ENCODE peak calls at places on chromosome 12, in ten cellular contexts. One of them, this sample, is unnamed. For H3K36me3, the result is how much of the 10 kb centered on the place peaks cover.

GRCh38 chr12:124264089-124264795 is 30.7 kb upstream of the RFLNA start:
- DNase-seq in fibroblast of lung: no peak
- DNase-seq in uterus: no peak
- DNase-seq in pancreas: no peak
- DNase-seq in ovary: no peak
- DNase-seq in sigmoid colon: no peak
- DNase-seq in psoas muscle: no peak
- DNase-seq in left ventricle myocardium inferior: no peak
- DNase-seq in heart right ventricle: no peak
- DNase-seq in neural progenitor cell: no peak
- DNase-seq in this sample: no peak

GRCh38 chr12:52243774-52244614 is 11.0 kb downstream of the KRT7 start:
- DNase-seq in sigmoid colon: peak
- DNase-seq in ovary: peak
- DNase-seq in fibroblast of lung: peak
- DNase-seq in uterus: peak
- DNase-seq in heart right ventricle: peak
- DNase-seq in psoas muscle: peak
- DNase-seq in neural progenitor cell: no peak
- DNase-seq in pancreas: peak
- DNase-seq in left ventricle myocardium inferior: peak
- DNase-seq in this sample: peak

GRCh38 chr12:93347054-93347786 is 30.5 kb upstream of the NUDT4 start:
- DNase-seq in pancreas: no peak
- DNase-seq in uterus: no peak
- DNase-seq in neural progenitor cell: no peak
- DNase-seq in heart right ventricle: no peak
- DNase-seq in fibroblast of lung: no peak
- DNase-seq in ovary: no peak
- DNase-seq in psoas muscle: no peak
- DNase-seq in left ventricle myocardium inferior: no peak
- DNase-seq in sigmoid colon: no peak
- DNase-seq in this sample: no peak

GRCh38 chr12:12870454-12870853 is 20.9 kb upstream of the GPRC5A start:
- DNase-seq in uterus: no peak
- DNase-seq in fibroblast of lung: peak
- DNase-seq in neural progenitor cell: no peak
- DNase-seq in psoas muscle: no peak
- DNase-seq in pancreas: no peak
- DNase-seq in ovary: no peak
- DNase-seq in sigmoid colon: no peak
- DNase-seq in heart right ventricle: no peak
- DNase-seq in left ventricle myocardium inferior: no peak
- DNase-seq in this sample: no peak

GRCh38 chr12:123075092-123075491 is 75.8 kb downstream of the PITPNM2 start:
- DNase-seq in left ventricle myocardium inferior: no peak
- DNase-seq in sigmoid colon: no peak
- DNase-seq in fibroblast of lung: no peak
- DNase-seq in uterus: no peak
- DNase-seq in pancreas: no peak
- DNase-seq in ovary: no peak
- DNase-seq in neural progenitor cell: no peak
- DNase-seq in heart right ventricle: no peak
- DNase-seq in psoas muscle: no peak
- DNase-seq in this sample: no peak

GRCh38 chr12:15830538-15830937 is 41.4 kb upstream of the EPS8 start:
- DNase-seq in neural progenitor cell: no peak
- DNase-seq in uterus: no peak
- DNase-seq in pancreas: no peak
- DNase-seq in ovary: no peak
- DNase-seq in sigmoid colon: no peak
- DNase-seq in left ventricle myocardium inferior: no peak
- DNase-seq in heart right ventricle: no peak
- DNase-seq in psoas muscle: no peak
- DNase-seq in fibroblast of lung: peak
- DNase-seq in this sample: no peak

GRCh38 chr12:56590237-56590830 is 39.8 kb downstream of the BAZ2A start:
- DNase-seq in neural progenitor cell: peak
- DNase-seq in fibroblast of lung: no peak
- DNase-seq in heart right ventricle: no peak
- DNase-seq in left ventricle myocardium inferior: no peak
- DNase-seq in sigmoid colon: no peak
- DNase-seq in pancreas: no peak
- DNase-seq in psoas muscle: no peak
- DNase-seq in ovary: no peak
- DNase-seq in uterus: no peak
- DNase-seq in this sample: no peak

GRCh38 chr12:2902287-2902880 is 11.7 kb downstream of the TULP3 start:
- DNase-seq in left ventricle myocardium inferior: no peak
- DNase-seq in psoas muscle: no peak
- DNase-seq in heart right ventricle: peak
- DNase-seq in fibroblast of lung: peak
- DNase-seq in sigmoid colon: peak
- DNase-seq in ovary: no peak
- DNase-seq in pancreas: no peak
- DNase-seq in uterus: peak
- DNase-seq in neural progenitor cell: no peak
- DNase-seq in this sample: peak

GRCh38 chr12:132779781-132780353 is 18.2 kb upstream of the ANKLE2 start:
- DNase-seq in uterus: no peak
- DNase-seq in left ventricle myocardium inferior: no peak
- DNase-seq in neural progenitor cell: no peak
- DNase-seq in pancreas: no peak
- DNase-seq in sigmoid colon: no peak
- DNase-seq in psoas muscle: no peak
- DNase-seq in ovary: no peak
- DNase-seq in heart right ventricle: no peak
- DNase-seq in fibroblast of lung: no peak
- DNase-seq in this sample: no peak

GRCh38 chr12:132784580-132784979 is 22.9 kb upstream of the ANKLE2 start:
- DNase-seq in left ventricle myocardium inferior: no peak
- DNase-seq in heart right ventricle: no peak
- DNase-seq in pancreas: no peak
- DNase-seq in uterus: no peak
- DNase-seq in psoas muscle: no peak
- DNase-seq in sigmoid colon: no peak
- DNase-seq in neural progenitor cell: no peak
- DNase-seq in fibroblast of lung: no peak
- DNase-seq in ovary: no peak
- DNase-seq in this sample: no peak

GRCh38 chr12:132783917-132784531 is 22.4 kb upstream of the ANKLE2 start:
- DNase-seq in uterus: no peak
- DNase-seq in pancreas: no peak
- DNase-seq in ovary: no peak
- DNase-seq in fibroblast of lung: no peak
- DNase-seq in sigmoid colon: no peak
- DNase-seq in psoas muscle: no peak
- DNase-seq in neural progenitor cell: no peak
- DNase-seq in left ventricle myocardium inferior: peak
- DNase-seq in heart right ventricle: no peak
- DNase-seq in this sample: no peak

GRCh38 chr12:132786192-132786591 is 24.6 kb upstream of the ANKLE2 start:
- DNase-seq in neural progenitor cell: no peak
- DNase-seq in fibroblast of lung: no peak
- DNase-seq in ovary: no peak
- DNase-seq in pancreas: no peak
- DNase-seq in sigmoid colon: no peak
- DNase-seq in heart right ventricle: no peak
- DNase-seq in uterus: no peak
- DNase-seq in psoas muscle: no peak
- DNase-seq in left ventricle myocardium inferior: no peak
- DNase-seq in this sample: no peak

DNA sequence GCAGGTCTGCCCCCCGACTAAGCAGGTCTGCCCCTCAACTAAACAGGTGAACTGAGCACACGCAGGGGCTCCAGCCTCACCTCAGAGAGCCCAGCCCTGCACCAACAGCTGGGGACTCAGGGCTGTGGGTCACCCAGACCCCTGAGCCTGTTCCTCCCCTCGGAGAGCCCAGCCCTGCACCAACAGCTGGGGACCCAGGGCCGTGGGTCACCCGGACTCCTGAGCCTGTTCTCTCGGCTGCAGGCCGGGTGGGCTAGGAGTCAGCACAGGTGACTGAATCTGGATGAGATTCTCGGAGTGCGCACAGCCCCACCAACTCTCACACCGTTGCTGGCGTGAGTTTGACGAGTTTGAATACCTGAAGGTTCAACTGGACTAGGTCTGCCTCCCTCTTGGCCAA is 20.3 kb upstream of the ANKLE2 start:
- DNase-seq in psoas muscle: no peak
- DNase-seq in uterus: no peak
- DNase-seq in neural progenitor cell: no peak
- DNase-seq in sigmoid colon: no peak
- DNase-seq in fibroblast of lung: no peak
- DNase-seq in pancreas: no peak
- DNase-seq in left ventricle myocardium inferior: no peak
- DNase-seq in ovary: no peak
- DNase-seq in heart right ventricle: no peak
- DNase-seq in this sample: no peak
- H3K36me3 ChIP-seq in psoas muscle: half or more
- H3K36me3 ChIP-seq in uterus: under half
- H3K36me3 ChIP-seq in neural progenitor cell: under half
- H3K36me3 ChIP-seq in sigmoid colon: half or more
- H3K36me3 ChIP-seq in fibroblast of lung: half or more
- H3K36me3 ChIP-seq in pancreas: under half
- H3K36me3 ChIP-seq in left ventricle myocardium inferior: half or more
- H3K36me3 ChIP-seq in ovary: under half
- H3K36me3 ChIP-seq in heart right ventricle: under half
- H3K36me3 ChIP-seq in this sample: half or more

DNA sequence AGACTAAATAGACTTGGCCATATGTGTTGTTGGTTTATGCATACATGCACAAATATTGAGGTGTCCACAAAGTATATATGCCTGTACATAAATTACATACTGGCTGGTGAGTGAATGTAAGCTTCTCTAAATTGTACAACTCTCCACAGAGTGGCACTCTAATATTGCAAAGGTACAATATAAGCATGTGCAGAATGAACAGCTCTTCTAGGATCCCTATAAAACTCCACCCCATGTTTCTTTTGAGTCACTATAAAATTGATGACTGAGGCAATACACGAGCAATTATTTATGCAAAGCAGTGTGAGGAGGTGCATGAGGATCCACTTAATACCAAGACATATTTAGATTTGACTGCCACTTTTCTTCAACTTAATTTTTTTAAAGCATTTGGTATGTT is 172.2 kb downstream of the NAV3 start:
- DNase-seq in pancreas: no peak
- DNase-seq in neural progenitor cell: no peak
- DNase-seq in uterus: no peak
- DNase-seq in psoas muscle: no peak
- DNase-seq in ovary: no peak
- DNase-seq in fibroblast of lung: no peak
- DNase-seq in left ventricle myocardium inferior: no peak
- DNase-seq in sigmoid colon: no peak
- DNase-seq in heart right ventricle: no peak
- DNase-seq in this sample: no peak
- TF ChIP-seq CTCF in pancreas: no peak
- TF ChIP-seq CTCF in neural progenitor cell: no peak
- TF ChIP-seq CTCF in uterus: peak
- TF ChIP-seq CTCF in psoas muscle: no peak
- TF ChIP-seq CTCF in ovary: no peak
- TF ChIP-seq CTCF in fibroblast of lung: no peak
- TF ChIP-seq CTCF in left ventricle myocardium inferior: no peak
- TF ChIP-seq CTCF in sigmoid colon: no peak
- TF ChIP-seq CTCF in heart right ventricle: no peak
- TF ChIP-seq CTCF in this sample: no peak

DNA sequence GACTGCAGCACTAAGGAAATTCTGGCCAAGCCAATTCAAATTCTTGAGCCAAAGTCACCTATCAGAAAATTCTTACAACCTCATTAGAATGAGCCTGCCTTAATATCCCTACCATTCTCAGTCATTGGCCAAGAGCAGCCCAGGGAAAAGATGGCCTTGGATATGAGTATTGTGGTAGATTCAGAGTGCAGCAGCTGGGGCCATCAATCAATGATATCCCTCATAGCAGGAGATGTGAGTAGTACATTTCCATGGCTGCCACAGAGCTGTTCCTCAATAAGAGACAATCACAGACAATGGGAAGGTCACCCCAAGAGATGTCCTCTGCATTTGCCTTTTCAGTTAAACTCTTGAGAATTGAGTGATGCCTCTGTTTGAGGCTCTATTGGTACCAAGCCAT is 161.6 kb downstream of the DYRK2 start:
- DNase-seq in heart right ventricle: no peak
- DNase-seq in left ventricle myocardium inferior: no peak
- DNase-seq in neural progenitor cell: no peak
- DNase-seq in sigmoid colon: no peak
- DNase-seq in ovary: no peak
- DNase-seq in uterus: no peak
- DNase-seq in pancreas: no peak
- DNase-seq in psoas muscle: no peak
- DNase-seq in fibroblast of lung: no peak
- DNase-seq in this sample: no peak
- H3K36me3 ChIP-seq in heart right ventricle: under half
- H3K36me3 ChIP-seq in left ventricle myocardium inferior: under half
- H3K36me3 ChIP-seq in neural progenitor cell: under half
- H3K36me3 ChIP-seq in sigmoid colon: under half
- H3K36me3 ChIP-seq in ovary: under half
- H3K36me3 ChIP-seq in uterus: under half
- H3K36me3 ChIP-seq in pancreas: under half
- H3K36me3 ChIP-seq in psoas muscle: under half
- H3K36me3 ChIP-seq in fibroblast of lung: under half
- H3K36me3 ChIP-seq in this sample: under half

GRCh38 chr12:113439301-113439597 is 17.1 kb downstream of the SDSL start:
- DNase-seq in left ventricle myocardium inferior: no peak
- DNase-seq in neural progenitor cell: no peak
- DNase-seq in heart right ventricle: no peak
- DNase-seq in ovary: no peak
- DNase-seq in uterus: no peak
- DNase-seq in pancreas: no peak
- DNase-seq in psoas muscle: no peak
- DNase-seq in fibroblast of lung: no peak
- DNase-seq in sigmoid colon: no peak
- DNase-seq in this sample: no peak

GRCh38 chr12:113439606-113440030 is 17.4 kb downstream of the SDSL start:
- DNase-seq in fibroblast of lung: peak
- DNase-seq in neural progenitor cell: peak
- DNase-seq in pancreas: no peak
- DNase-seq in psoas muscle: no peak
- DNase-seq in left ventricle myocardium inferior: no peak
- DNase-seq in ovary: peak
- DNase-seq in uterus: no peak
- DNase-seq in sigmoid colon: no peak
- DNase-seq in heart right ventricle: peak
- DNase-seq in this sample: peak

GRCh38 chr12:113443030-113443539 is 20.9 kb downstream of the SDSL start:
- DNase-seq in neural progenitor cell: no peak
- DNase-seq in heart right ventricle: no peak
- DNase-seq in ovary: no peak
- DNase-seq in left ventricle myocardium inferior: no peak
- DNase-seq in psoas muscle: no peak
- DNase-seq in pancreas: no peak
- DNase-seq in fibroblast of lung: no peak
- DNase-seq in sigmoid colon: no peak
- DNase-seq in uterus: no peak
- DNase-seq in this sample: no peak

GRCh38 chr12:113440336-113440735 is 18.2 kb downstream of the SDSL start:
- DNase-seq in heart right ventricle: no peak
- DNase-seq in left ventricle myocardium inferior: no peak
- DNase-seq in pancreas: no peak
- DNase-seq in sigmoid colon: no peak
- DNase-seq in fibroblast of lung: no peak
- DNase-seq in ovary: no peak
- DNase-seq in psoas muscle: no peak
- DNase-seq in uterus: no peak
- DNase-seq in neural progenitor cell: no peak
- DNase-seq in this sample: no peak

DNA sequence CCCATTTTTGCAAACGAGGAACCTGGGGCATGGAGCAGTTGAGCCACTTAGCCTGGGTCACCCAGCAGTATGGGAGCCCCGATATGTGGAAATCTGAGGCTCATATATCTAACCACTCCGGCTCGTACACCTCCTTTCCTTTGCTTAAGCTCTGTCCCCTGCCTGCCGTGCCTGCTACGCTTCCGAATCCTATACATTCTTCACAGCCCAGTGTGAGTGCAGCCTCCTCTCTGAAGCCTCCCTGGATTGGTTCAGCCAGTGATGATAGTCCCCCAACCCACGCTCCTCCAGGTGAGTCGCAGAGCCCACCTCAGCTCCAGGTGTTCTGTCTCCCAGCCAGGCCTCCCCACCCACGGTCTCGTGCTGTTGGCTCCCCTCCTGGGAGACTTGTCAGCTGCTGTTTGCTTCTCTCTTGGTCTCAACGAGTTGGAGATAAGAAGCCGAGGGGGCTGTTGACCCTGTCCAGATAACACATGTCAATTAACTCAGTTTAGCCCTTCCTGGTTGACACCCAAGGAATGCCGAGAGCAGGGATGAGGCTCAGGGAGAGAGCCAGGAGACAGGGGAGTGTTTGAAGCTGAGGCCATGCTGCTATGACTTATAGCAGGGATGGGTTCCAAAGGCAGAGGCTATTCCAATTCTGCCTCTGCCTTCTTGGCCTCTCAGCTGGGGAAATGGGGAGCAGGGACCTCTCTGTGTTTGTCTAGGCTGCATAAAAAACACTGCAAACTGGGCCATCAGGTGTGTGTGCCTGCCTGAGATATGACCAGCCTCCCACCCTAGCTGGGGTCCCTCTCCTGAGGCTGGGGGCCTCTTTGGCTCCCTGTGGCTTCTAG is 19.0 kb downstream of the SDSL start:
- DNase-seq in pancreas: no peak
- DNase-seq in psoas muscle: no peak
- DNase-seq in left ventricle myocardium inferior: no peak
- DNase-seq in heart right ventricle: no peak
- DNase-seq in fibroblast of lung: no peak
- DNase-seq in uterus: no peak
- DNase-seq in ovary: no peak
- DNase-seq in sigmoid colon: no peak
- DNase-seq in neural progenitor cell: no peak
- DNase-seq in this sample: no peak
- TF ChIP-seq CTCF in pancreas: no peak
- TF ChIP-seq CTCF in psoas muscle: no peak
- TF ChIP-seq CTCF in left ventricle myocardium inferior: no peak
- TF ChIP-seq CTCF in heart right ventricle: no peak
- TF ChIP-seq CTCF in fibroblast of lung: no peak
- TF ChIP-seq CTCF in uterus: no peak
- TF ChIP-seq CTCF in ovary: no peak
- TF ChIP-seq CTCF in sigmoid colon: no peak
- TF ChIP-seq CTCF in neural progenitor cell: no peak
- TF ChIP-seq CTCF in this sample: no peak

This sample was measured in thyroid gland.